ENCODE peak calls at places on chromosomes 11 and 22, in four cellular contexts. U, E, T and S are unnamed samples.

GRCh38 chr22:46290843-46291785 is 5.6 kb upstream of the GTSE1 start:
- DNase-seq in T (no peak), E (no peak), U (no peak), S (no peak)

GRCh38 chr11:63756919-63757761 is 11.4 kb downstream of the ZFTA start:
- DNase-seq in E (no peak), U (no peak), T (no peak), S (no peak)

GRCh38 chr22:41936894-41937169 is 10.1 kb downstream of the CENPM start:
- DNase-seq in E (no peak), T (no peak), U (no peak), S (no peak)

GRCh38 chr11:59173964-59174663 is 2.2 kb downstream of the DTX4 start:
- DNase-seq in U (peak), T (peak), E (no peak), S (no peak)

GRCh38 chr11:64687641-64688533 is 35.1 kb downstream of the NRXN2 start:
- DNase-seq in U (no peak), E (no peak), T (no peak), S (no peak)

GRCh38 chr11:77687088-77687487 is 49.5 kb upstream of the CLNS1A start:
- DNase-seq in U (no peak), T (no peak), E (no peak), S (no peak)

GRCh38 chr11:43937434-43938411 is 4.7 kb upstream of the C11orf96 start:
- DNase-seq in E (no peak), U (peak), T (peak), S (no peak)

GRCh38 chr22:45996241-45997076 is 19.5 kb upstream of the WNT7B start:
- DNase-seq in E (no peak), U (peak), T (no peak), S (peak)

GRCh38 chr22:35467788-35468187 is 67.8 kb downstream of the MCM5 start:
- DNase-seq in T (peak), U (peak), E (no peak), S (no peak)

GRCh38 chr11:63813563-63814382 is 517 bp downstream of the SPINDOC start:
- DNase-seq in U (peak), E (peak), T (peak), S (peak)

GRCh38 chr11:34086554-34087278 is 18.7 kb upstream of the NAT10 start:
- DNase-seq in U (no peak), E (no peak), T (peak), S (no peak)

GRCh38 chr11:124276081-124276480 is 19.9 kb downstream of the OR8G5 start:
- DNase-seq in T (peak), U (peak), E (no peak), S (peak)

GRCh38 chr22:50269573-50270301 is 443 bp downstream of the MAPK11 start:
- DNase-seq in E (peak), U (peak), T (peak), S (peak)

GRCh38 chr11:59669611-59670009 is 773 bp upstream of the PATL1 start:
- DNase-seq in U (peak), E (no peak), T (peak), S (no peak)

GRCh38 chr11:65266210-65266609 is 4.4 kb downstream of the POLA2 start:
- DNase-seq in U (peak), E (no peak), T (no peak), S (no peak)

GRCh38 chr22:17079572-17079971 is 5.2 kb upstream of the IL17RA start:
- DNase-seq in E (no peak), U (no peak), T (no peak), S (no peak)

GRCh38 chr11:119700536-119701346 is 28.3 kb downstream of the NECTIN1 start:
- DNase-seq in U (peak), T (peak), E (no peak), S (no peak)

GRCh38 chr11:2211113-2211971 is 39.7 kb upstream of the TH start:
- DNase-seq in U (no peak), T (no peak), E (no peak), S (no peak)

GRCh38 chr11:109849946-109850345 is 243.2 kb upstream of the ZC3H12C start:
- DNase-seq in U (no peak), T (no peak), E (no peak), S (no peak)

GRCh38 chr22:46763051-46763705 is 728 bp downstream of the TBC1D22A start:
- DNase-seq in E (peak), T (no peak), U (peak), S (no peak)

GRCh38 chr11:110362916-110363574 is 66.6 kb upstream of the RDX start:
- DNase-seq in E (no peak), U (peak), T (peak), S (no peak)

GRCh38 chr11:126438691-126439090 is 83.2 kb downstream of the ST3GAL4 start:
- DNase-seq in E (no peak), U (no peak), T (no peak), S (no peak)

GRCh38 chr11:17067417-17067816 is 10.1 kb downstream of the RPS13 start:
- DNase-seq in E (no peak), T (no peak), U (no peak), S (no peak)

GRCh38 chr22:26927841-26928240 is 270.5 kb downstream of the MIAT start:
- DNase-seq in T (no peak), E (no peak), U (no peak), S (no peak)

GRCh38 chr11:113436672-113437252 is 38.4 kb downstream of the DRD2 start:
- DNase-seq in E (no peak), T (no peak), U (no peak), S (no peak)

GRCh38 chr11:132644511-132644910 is 887.8 kb downstream of the OPCML start:
- DNase-seq in T (no peak), E (no peak), U (no peak), S (no peak)

GRCh38 chr11:65116370-65117205 is 913 bp downstream of the ZNHIT2 start:
- DNase-seq in T (peak), U (peak), E (peak), S (no peak)

GRCh38 chr22:41240377-41241132 is at the start of gene CHADL:
- DNase-seq in E (no peak), T (no peak), U (no peak), S (no peak)

GRCh38 chr22:45636668-45637067 is 35.0 kb upstream of the ATXN10 start:
- DNase-seq in E (no peak), U (no peak), T (no peak), S (no peak)

GRCh38 chr11:69293819-69294505 is at the start of gene MYEOV:
- DNase-seq in U (peak), T (peak), E (no peak), S (no peak)

GRCh38 chr11:75105462-75105925 is 8.8 kb upstream of the OR2AT4 start:
- DNase-seq in T (no peak), E (no peak), U (peak), S (no peak)

GRCh38 chr11:126917531-126918204 is 82.9 kb downstream of the KIRREL3 start:
- DNase-seq in U (peak), T (peak), E (no peak), S (no peak)

GRCh38 chr11:8206251-8207079 is 37.6 kb upstream of the RIC3 start:
- DNase-seq in U (no peak), E (no peak), T (no peak), S (peak)

GRCh38 chr22:49616356-49617231 is 211.1 kb downstream of the BRD1 start:
- DNase-seq in T (no peak), U (no peak), E (no peak), S (no peak)

GRCh38 chr22:44729391-44730012 is 22.9 kb upstream of the ARHGAP8 start:
- DNase-seq in T (peak), U (no peak), E (no peak), S (no peak)